ENCODE peak calls at places on chromosomes 12 and 14, in five cellular contexts. M is mesendoderm, I is NCI-H1417, X is GM10248, H is astrocyte of the spinal cord. V is an unnamed sample.

GRCh38 chr12:64124511-64125197 is 97.4 kb downstream of the KICS2 start:
- DNase-seq in I (peak), H (no peak), M (no peak), X (no peak), V (no peak)

GRCh38 chr14:32244404-32244803 is 41.3 kb upstream of the RNU6-8 start:
- DNase-seq in I (no peak), M (peak), X (no peak), H (no peak), V (peak)

GRCh38 chr12:100077367-100077766 is 65.3 kb downstream of the BLTP3B start:
- DNase-seq in I (no peak), M (no peak), H (no peak), X (no peak), V (peak)

GRCh38 chr12:27161458-27162228 is 79.3 kb upstream of the C12orf71 start:
- DNase-seq in M (no peak), X (no peak), I (no peak), H (no peak), V (peak)

GRCh38 chr12:4984344-4984743 is 59.3 kb upstream of the KCNA5 start:
- DNase-seq in I (peak), M (no peak), H (no peak), X (no peak), V (no peak)

GRCh38 chr12:66103011-66103913 is 27.3 kb downstream of the LLPH start:
- DNase-seq in X (no peak), M (peak), H (no peak), I (no peak), V (no peak)

GRCh38 chr12:30739020-30739419 is 15.7 kb downstream of the CAPRIN2 start:
- DNase-seq in H (no peak), M (no peak), I (no peak), X (no peak), V (no peak)

GRCh38 chr12:122862110-122862634 is 26.9 kb downstream of the HIP1R start:
- DNase-seq in H (no peak), M (no peak), I (no peak), X (no peak), V (no peak)

GRCh38 chr14:87052646-87053225 is 940.2 kb downstream of the GALC start:
- DNase-seq in M (peak), H (no peak), X (no peak), I (no peak), V (no peak)

GRCh38 chr12:120759591-120760348 is 34.1 kb downstream of the ACADS start:
- DNase-seq in X (no peak), M (no peak), H (no peak), I (peak), V (no peak)

V was measured in MCF 10A.